ENCODE peak calls at places on chromosomes 7 and 10, in eight cellular contexts. J, E, M, Y, N, H, T and F are unnamed samples.

GRCh38 chr7:38328814-38329213 is 55.4 kb upstream of the TARP start:
- DNase-seq in J (no peak), E (no peak), M (no peak), Y (no peak), N (no peak), H (no peak), T (no peak), F (no peak)

GRCh38 chr10:47160229-47160908 is 139.6 kb upstream of the GDF10 start:
- DNase-seq in J (no peak), E (no peak), M (no peak), Y (no peak), N (no peak), H (no peak), T (no peak), F (no peak)

GRCh38 chr7:98119257-98119918 is 12.7 kb downstream of the LMTK2 start:
- DNase-seq in J (no peak), E (peak), M (no peak), Y (peak), N (no peak), H (peak), T (no peak), F (peak)

GRCh38 chr10:70328987-70329386 is 45.2 kb upstream of the NPFFR1 start:
- DNase-seq in J (no peak), E (peak), M (no peak), Y (peak), N (no peak), H (no peak), T (no peak), F (no peak)

GRCh38 chr7:27784399-27785053 is 44.6 kb downstream of the TAX1BP1 start:
- DNase-seq in J (no peak), E (peak), M (peak), Y (peak), N (no peak), H (peak), T (no peak), F (peak)

GRCh38 chr10:97773096-97773495 is 1.3 kb upstream of the SFRP5 start:
- DNase-seq in J (no peak), E (no peak), M (no peak), Y (no peak), N (no peak), H (no peak), T (no peak), F (no peak)

GRCh38 chr10:29177266-29177832 is 111.5 kb upstream of the LYZL1 start:
- DNase-seq in J (no peak), E (no peak), M (no peak), Y (no peak), N (no peak), H (no peak), T (no peak), F (no peak)

GRCh38 chr7:113015038-113015645 is 71.5 kb downstream of the GPR85 start:
- DNase-seq in J (no peak), E (peak), M (peak), Y (peak), N (no peak), H (peak), T (no peak), F (no peak)

GRCh38 chr10:3353235-3353634 is 180.7 kb upstream of the PITRM1 start:
- DNase-seq in J (no peak), E (no peak), M (no peak), Y (no peak), N (no peak), H (no peak), T (no peak), F (no peak)

GRCh38 chr7:3754488-3755365 is 453.7 kb downstream of the SDK1 start:
- DNase-seq in J (no peak), E (peak), M (no peak), Y (no peak), N (peak), H (no peak), T (peak), F (no peak)

GRCh38 chr7:97555845-97556431 is 175.9 kb upstream of the TAC1 start:
- DNase-seq in J (no peak), E (no peak), M (no peak), Y (no peak), N (no peak), H (peak), T (no peak), F (no peak)

GRCh38 chr10:8130973-8131911 is 76.8 kb downstream of the GATA3 start:
- DNase-seq in J (no peak), E (peak), M (no peak), Y (no peak), N (no peak), H (peak), T (no peak), F (no peak)

GRCh38 chr10:94403823-94404228 is 1.5 kb downstream of the TBC1D12 start:
- DNase-seq in J (no peak), E (no peak), M (no peak), Y (no peak), N (no peak), H (no peak), T (no peak), F (no peak)

GRCh38 chr7:132771301-132771730 is 195.0 kb upstream of the PLXNA4 start:
- DNase-seq in J (no peak), E (no peak), M (no peak), Y (no peak), N (no peak), H (no peak), T (no peak), F (no peak)

GRCh38 chr7:4782333-4783291 is 7.2 kb downstream of the AP5Z1 start:
- DNase-seq in J (no peak), E (no peak), M (no peak), Y (no peak), N (no peak), H (no peak), T (no peak), F (no peak)

DNA sequence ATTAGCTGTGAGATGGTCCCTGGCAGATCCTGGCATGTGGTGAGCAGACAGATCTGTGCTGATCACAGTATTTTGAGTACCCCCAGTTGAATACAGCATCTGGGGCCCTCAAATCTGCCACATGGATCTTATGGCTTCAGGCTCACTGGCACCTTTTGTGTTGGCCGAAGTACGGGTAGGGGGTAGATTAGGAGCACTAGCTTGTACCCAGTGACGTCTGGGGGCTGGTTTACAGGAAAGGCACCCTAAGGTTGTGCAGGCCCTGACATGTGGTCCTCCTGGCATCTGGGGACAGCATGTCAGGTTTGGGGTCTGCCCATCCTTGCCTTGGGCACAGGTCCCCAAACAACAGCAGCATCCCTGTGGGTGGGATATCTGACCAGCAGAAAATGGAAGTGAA is 53.2 kb downstream of the SYPL1 start:
- DNase-seq in J (no peak), E (no peak), M (no peak), Y (no peak), N (no peak), H (no peak), T (no peak), F (no peak)
- TF ChIP-seq CTCF in J (no peak), E (no peak), M (no peak), Y (no peak), N (no peak), H (no peak), T (no peak), F (no peak)

DNA sequence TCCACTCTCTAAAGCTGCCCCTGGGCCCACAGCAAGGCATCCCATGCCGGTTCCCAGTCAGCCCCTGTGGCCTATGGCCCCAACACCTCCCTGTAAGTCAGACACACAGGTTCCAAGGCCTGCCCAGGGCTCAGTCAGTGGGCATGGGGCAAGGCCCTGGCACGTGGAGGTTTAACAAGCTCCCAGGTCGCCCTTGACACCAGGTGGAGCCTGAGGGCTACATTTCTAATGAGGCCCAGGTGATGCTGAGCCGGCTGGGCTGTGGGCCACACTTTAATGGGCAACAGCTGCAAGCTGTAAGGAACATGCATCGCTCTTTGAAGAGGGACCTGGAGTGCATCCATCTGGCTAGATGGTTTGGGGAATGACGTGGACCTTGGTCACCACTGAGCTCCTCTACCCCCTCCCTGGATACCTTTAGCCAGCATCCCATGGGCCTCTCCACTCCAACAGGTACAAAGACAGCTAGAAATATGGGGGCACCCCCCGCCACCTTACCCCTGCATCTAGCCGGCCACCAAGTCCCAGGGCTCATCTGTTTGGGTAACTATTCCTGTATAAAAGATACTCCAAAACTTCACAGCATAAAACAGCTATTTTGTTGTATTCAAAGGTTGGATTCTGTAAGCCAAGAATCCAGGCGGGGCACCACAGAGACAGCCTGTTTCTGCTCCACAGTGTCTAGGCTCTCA is 122.5 kb downstream of the OAT start:
- DNase-seq in J (no peak), E (peak), M (no peak), Y (peak), N (no peak), H (peak), T (no peak), F (no peak)
- TF ChIP-seq CTCF in J (no peak), E (no peak), M (no peak), Y (peak), N (no peak), H (no peak), T (no peak), F (no peak)

GRCh38 chr7:24722386-24723177 is 34.7 kb downstream of the GSDME start:
- DNase-seq in J (no peak), E (peak), M (peak), Y (peak), N (no peak), H (peak), T (no peak), F (no peak)
- TF ChIP-seq CTCF in J (no peak), E (peak), M (peak), Y (peak), N (peak), H (no peak), T (peak), F (peak)

GRCh38 chr7:128074736-128075135 is 43.5 kb upstream of the LRRC4 start:
- DNase-seq in J (no peak), E (no peak), M (no peak), Y (no peak), N (no peak), H (no peak), T (no peak), F (no peak)

GRCh38 chr7:128075536-128076095 is 44.4 kb upstream of the LRRC4 start:
- DNase-seq in J (no peak), E (no peak), M (no peak), Y (no peak), N (no peak), H (no peak), T (peak), F (no peak)

GRCh38 chr7:128076216-128076821 is 45.1 kb upstream of the LRRC4 start:
- DNase-seq in J (no peak), E (no peak), M (no peak), Y (no peak), N (no peak), H (no peak), T (no peak), F (no peak)

GRCh38 chr7:128078309-128078708 is 47.1 kb upstream of the LRRC4 start:
- DNase-seq in J (no peak), E (no peak), M (no peak), Y (no peak), N (no peak), H (no peak), T (no peak), F (no peak)

DNA sequence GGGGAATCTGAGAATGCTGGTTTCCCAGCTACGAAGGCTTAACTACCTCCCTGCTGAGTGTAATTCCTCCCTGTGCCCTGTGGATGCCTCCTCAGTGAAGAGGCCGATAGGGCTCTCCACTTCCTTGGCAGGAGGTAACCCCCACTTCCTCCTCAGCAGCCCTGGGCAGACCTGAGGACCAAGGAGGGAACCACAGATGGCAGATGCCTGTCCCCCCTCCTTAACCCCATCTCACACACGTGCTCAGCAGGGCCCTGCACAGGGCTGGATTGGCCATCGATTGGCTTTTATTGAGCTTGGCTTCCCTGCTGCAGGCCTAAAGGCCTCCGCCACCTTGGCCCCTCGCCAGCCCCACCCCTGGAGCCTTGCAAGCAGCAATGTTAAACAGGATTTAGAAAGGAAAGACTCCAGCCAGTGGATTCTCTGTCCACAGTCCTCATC is 45.6 kb upstream of the LRRC4 start:
- DNase-seq in J (no peak), E (peak), M (no peak), Y (no peak), N (peak), H (no peak), T (no peak), F (no peak)
- TF ChIP-seq CTCF in J (no peak), E (no peak), M (no peak), Y (no peak), N (no peak), H (no peak), T (no peak), F (no peak)

GRCh38 chr10:103235775-103236174 is 9.9 kb upstream of the RPEL1 start:
- DNase-seq in J (no peak), E (no peak), M (no peak), Y (no peak), N (no peak), H (no peak), T (no peak), F (no peak)

GRCh38 chr10:103232772-103233488 is 12.8 kb upstream of the RPEL1 start:
- DNase-seq in J (no peak), E (peak), M (no peak), Y (peak), N (no peak), H (peak), T (no peak), F (no peak)

GRCh38 chr10:103241262-103242011 is 4.2 kb upstream of the RPEL1 start:
- DNase-seq in J (no peak), E (peak), M (peak), Y (peak), N (no peak), H (peak), T (peak), F (no peak)

DNA sequence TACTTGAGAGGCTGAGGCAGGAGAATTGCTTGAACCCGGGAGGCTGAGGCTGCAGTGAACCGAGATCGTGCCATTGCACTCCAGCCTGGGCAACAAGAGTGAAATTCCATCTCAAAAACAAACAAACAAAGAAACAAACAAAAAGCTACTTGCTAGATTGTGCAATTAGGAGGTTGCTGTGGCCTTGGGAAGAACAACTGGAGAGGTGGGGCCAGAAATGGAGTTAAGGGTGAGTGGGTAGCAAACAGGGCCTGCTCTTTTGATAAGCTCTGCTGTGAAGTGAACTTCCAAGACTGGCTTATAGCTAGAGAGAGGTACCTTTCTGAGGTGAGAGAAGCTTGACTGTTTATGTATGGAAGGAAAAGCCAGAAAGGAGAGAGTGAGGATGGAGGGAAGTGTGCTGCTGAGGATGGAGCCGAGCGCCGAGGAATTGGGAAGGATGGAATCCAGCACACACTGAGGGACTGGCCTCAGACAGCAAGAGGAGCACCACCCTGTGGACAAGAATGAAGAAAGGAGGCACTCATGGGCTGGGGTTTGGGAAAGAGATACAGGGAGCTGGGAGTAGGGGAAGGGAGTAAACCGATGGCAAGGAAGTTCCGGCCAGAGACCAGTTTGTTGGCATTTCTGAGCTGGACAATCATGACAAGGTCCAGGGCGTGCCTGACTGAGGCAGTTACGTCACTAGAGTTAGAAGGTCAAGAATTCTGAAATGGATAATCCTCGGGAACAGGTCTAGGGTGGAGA is 7.0 kb upstream of the RPEL1 start:
- DNase-seq in J (no peak), E (no peak), M (peak), Y (peak), N (peak), H (peak), T (no peak), F (no peak)
- TF ChIP-seq CTCF in J (no peak), E (no peak), M (peak), Y (peak), N (peak), H (no peak), T (no peak), F (no peak)

GRCh38 chr7:109460296-109460695 is 890.6 kb downstream of the DNAJB9 start:
- DNase-seq in J (no peak), E (no peak), M (no peak), Y (no peak), N (no peak), H (no peak), T (no peak), F (no peak)

GRCh38 chr7:109456116-109456515 is 886.4 kb downstream of the DNAJB9 start:
- DNase-seq in J (no peak), E (no peak), M (no peak), Y (no peak), N (no peak), H (no peak), T (no peak), F (no peak)
- TF ChIP-seq CTCF in J (no peak), E (no peak), M (no peak), Y (no peak), N (no peak), H (no peak), T (no peak), F (no peak)

GRCh38 chr7:141738592-141739013 is 445 bp downstream of the SSBP1 start:
- DNase-seq in J (no peak), E (no peak), M (no peak), Y (no peak), N (no peak), H (no peak), T (no peak), F (no peak)
- TF ChIP-seq CTCF in J (peak), E (peak), M (no peak), Y (no peak), N (no peak), H (no peak), T (no peak), F (peak)

GRCh38 chr7:49776994-49777393 is 3.6 kb downstream of the VWC2 start:
- DNase-seq in J (no peak), E (no peak), M (peak), Y (no peak), N (peak), H (peak), T (no peak), F (no peak)
- TF ChIP-seq CTCF in J (no peak), E (no peak), M (no peak), Y (peak), N (peak), H (no peak), T (peak), F (peak)

GRCh38 chr10:119348516-119349240 is 141.3 kb downstream of the GRK5 start:
- DNase-seq in J (no peak), E (peak), M (no peak), Y (peak), N (peak), H (no peak), T (no peak), F (no peak)
- TF ChIP-seq CTCF in J (no peak), E (peak), M (peak), Y (peak), N (no peak), H (no peak), T (no peak), F (no peak)

GRCh38 chr10:132407846-132408278 is 10.9 kb downstream of the PWWP2B start:
- DNase-seq in J (peak), E (peak), M (no peak), Y (peak), N (no peak), H (no peak), T (peak), F (no peak)
- TF ChIP-seq CTCF in J (no peak), E (no peak), M (no peak), Y (peak), N (peak), H (no peak), T (no peak), F (no peak)